ENCODE peak calls at places on chromosomes 1 and 21, in eight cellular contexts. X, G, W, R, T, D, K and Q are unnamed samples.
A peak's percentile ranks its signal among the peaks of the same experiment; 100 is the strongest.

GRCh38 chr1:172408958-172409357 is 11.5 kb upstream of the C1orf105 start:
- DNase-seq in X (peak; percentile 51), G (no peak), W (no peak), R (no peak), T (peak; percentile 83), D (no peak), K (no peak), Q (peak; percentile 62)

GRCh38 chr1:83857108-83857507 is 141.8 kb downstream of the TTLL7 start:
- DNase-seq in X (peak; percentile 37), G (no peak), W (no peak), R (peak; percentile 35), T (peak; percentile 75), D (no peak), K (peak; percentile 13), Q (peak; percentile 24)

GRCh38 chr1:102550729-102551384 is 554.1 kb upstream of the OLFM3 start:
- DNase-seq in X (no peak), G (no peak), W (no peak), R (no peak), T (peak; percentile 51), D (no peak), K (peak; percentile 92), Q (no peak)

GRCh38 chr21:45543710-45544448 is 1.6 kb upstream of the SLC19A1 start:
- DNase-seq in X (no peak), G (no peak), W (no peak), R (no peak), T (no peak), D (no peak), K (no peak), Q (no peak)

GRCh38 chr1:92211166-92211565 is 6.5 kb upstream of the C1orf146 start:
- DNase-seq in X (peak; percentile 38), G (no peak), W (no peak), R (no peak), T (peak; percentile 70), D (no peak), K (no peak), Q (peak; percentile 87)

GRCh38 chr1:26124433-26125318 is 13.1 kb downstream of the PDIK1L start:
- DNase-seq in X (no peak), G (no peak), W (no peak), R (no peak), T (no peak), D (no peak), K (no peak), Q (no peak)

GRCh38 chr1:54222711-54223110 is 22.7 kb downstream of the MRPL37 start:
- DNase-seq in X (no peak), G (no peak), W (no peak), R (no peak), T (no peak), D (no peak), K (no peak), Q (no peak)

GRCh38 chr21:39149008-39149407 is 34.2 kb downstream of the PSMG1 start:
- DNase-seq in X (no peak), G (no peak), W (no peak), R (no peak), T (no peak), D (no peak), K (no peak), Q (no peak)

GRCh38 chr1:10686404-10687040 is 109.9 kb downstream of the CASZ1 start:
- DNase-seq in X (no peak), G (no peak), W (no peak), R (peak; percentile 57), T (no peak), D (no peak), K (peak; percentile 69), Q (no peak)

GRCh38 chr1:109776911-109777310 is 13.2 kb upstream of the EPS8L3 start:
- DNase-seq in X (no peak), G (peak; percentile 62), W (peak; percentile 39), R (peak; percentile 68), T (peak; percentile 89), D (peak; percentile 56), K (peak; percentile 89), Q (peak; percentile 80)

GRCh38 chr1:204283711-204284651 is 70.2 kb upstream of the GOLT1A start:
- DNase-seq in X (no peak), G (no peak), W (no peak), R (no peak), T (no peak), D (no peak), K (no peak), Q (no peak)

GRCh38 chr1:29655945-29656866 is 419.9 kb downstream of the PTPRU start:
- DNase-seq in X (no peak), G (no peak), W (no peak), R (no peak), T (no peak), D (no peak), K (peak; percentile 52), Q (no peak)

GRCh38 chr1:201631037-201631436 is 92.1 kb downstream of the NAV1 start:
- DNase-seq in X (no peak), G (no peak), W (no peak), R (no peak), T (no peak), D (no peak), K (no peak), Q (no peak)

GRCh38 chr1:245099401-245099800 is 55.4 kb upstream of the KIF26B start:
- DNase-seq in X (no peak), G (no peak), W (no peak), R (no peak), T (no peak), D (no peak), K (no peak), Q (no peak)

GRCh38 chr1:151193856-151194255 is 3.9 kb upstream of the VPS72 start:
- DNase-seq in X (no peak), G (no peak), W (no peak), R (no peak), T (no peak), D (no peak), K (no peak), Q (no peak)